ENCODE peak calls at places on chromosomes 6 and 20, in four cellular contexts. E, L, P and V are unnamed samples.

GRCh38 chr6:111278738-111279137 is 191.4 kb downstream of the SLC16A10 start:
- DNase-seq in E (no peak), L (no peak), P (no peak), V (peak)

GRCh38 chr6:139381216-139381615 is 6.8 kb upstream of the CITED2 start:
- DNase-seq in E (peak), L (no peak), P (no peak), V (peak)

GRCh38 chr20:63508072-63508768 is 9.3 kb upstream of the EEF1A2 start:
- DNase-seq in E (no peak), L (no peak), P (no peak), V (no peak)

GRCh38 chr20:63706852-63707557 is 771 bp downstream of the ARFRP1 start:
- DNase-seq in E (peak), L (peak), P (peak), V (peak)

GRCh38 chr6:35392111-35392702 is 49.8 kb downstream of the PPARD start:
- DNase-seq in E (no peak), L (no peak), P (no peak), V (no peak)

GRCh38 chr6:137277971-137278602 is 58.9 kb upstream of the IFNGR1 start:
- DNase-seq in E (peak), L (no peak), P (peak), V (peak)

GRCh38 chr6:151682922-151683321 is 124.6 kb upstream of the ESR1 start:
- DNase-seq in E (no peak), L (no peak), P (no peak), V (no peak)

GRCh38 chr6:111874030-111874425 is 776 bp upstream of the FYN start:
- DNase-seq in E (peak), L (peak), P (no peak), V (no peak)

GRCh38 chr20:1955289-1955688 is 38.6 kb downstream of the PDYN start:
- DNase-seq in E (no peak), L (no peak), P (peak), V (no peak)

GRCh38 chr6:118810420-118811027 is 83.4 kb upstream of the ASF1A start:
- DNase-seq in E (no peak), L (no peak), P (no peak), V (no peak)

GRCh38 chr6:84860954-84861353 is 96.6 kb upstream of the TBX18 start:
- DNase-seq in E (no peak), L (no peak), P (no peak), V (peak)

GRCh38 chr6:52573295-52573694 is 3.6 kb downstream of the TRAM2 start:
- DNase-seq in E (no peak), L (no peak), P (peak), V (no peak)
- TF ChIP-seq CTCF in E (peak), L (no peak), P (peak), V (peak)

GRCh38 chr6:41504526-41505021 is 41.6 kb upstream of the FOXP4 start:
- DNase-seq in E (peak), L (peak), P (no peak), V (no peak)
- H3K4me3 ChIP-seq in E (no peak), L (peak), P (peak), V (no peak)

GRCh38 chr20:258963-259362 is 1.4 kb downstream of the DEFB132 start:
- DNase-seq in E (peak), L (no peak), P (no peak), V (peak)
- TF ChIP-seq CTCF in E (peak), L (no peak), P (no peak), V (peak)

DNA sequence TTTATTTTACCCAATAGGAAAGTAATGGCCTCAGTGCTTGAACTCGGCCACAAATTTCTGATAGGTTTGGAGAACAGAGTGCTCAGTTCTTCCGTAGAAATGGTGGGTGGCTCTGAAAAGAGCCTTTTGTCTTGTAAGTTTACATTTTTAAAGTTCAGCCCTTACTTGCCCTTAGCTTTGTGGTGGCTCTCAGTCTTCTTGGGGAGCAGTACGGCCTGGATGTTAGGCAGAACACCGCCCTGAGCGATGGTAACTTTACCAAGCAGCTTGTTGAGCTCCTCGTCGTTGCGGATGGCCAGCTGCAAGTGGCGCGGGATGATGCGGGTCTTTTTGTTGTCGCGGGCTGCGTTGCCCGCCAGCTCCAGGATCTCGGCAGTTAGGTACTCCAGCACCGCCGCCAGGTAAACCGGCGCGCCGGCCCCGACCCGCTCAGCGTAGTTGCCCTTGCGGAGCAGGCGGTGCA is 19.6 kb downstream of the OR2B2 start:
- DNase-seq in E (peak), L (no peak), P (no peak), V (peak)
- H3K4me3 ChIP-seq in E (peak), L (peak), P (peak), V (peak)